ENCODE peak calls at places on chromosome 2, in six cellular contexts. One of them, this sample, is unnamed.

GRCh38 chr2:114231921-114232320 is 210.5 kb upstream of the DPP10 start:
- DNase-seq in ovary: no peak
- DNase-seq in bronchial epithelial cell: no peak
- DNase-seq in kidney epithelial cell: no peak
- DNase-seq in prostate gland: no peak
- DNase-seq in astrocyte: no peak
- DNase-seq in this sample: no peak

GRCh38 chr2:221153226-221153625 is 418.9 kb downstream of the EPHA4 start:
- DNase-seq in ovary: no peak
- DNase-seq in kidney epithelial cell: no peak
- DNase-seq in prostate gland: no peak
- DNase-seq in bronchial epithelial cell: no peak
- DNase-seq in astrocyte: no peak
- DNase-seq in this sample: no peak

GRCh38 chr2:217829420-217829819 is 173.4 kb downstream of the TNS1 start:
- DNase-seq in prostate gland: no peak
- DNase-seq in kidney epithelial cell: no peak
- DNase-seq in astrocyte: no peak
- DNase-seq in ovary: no peak
- DNase-seq in bronchial epithelial cell: no peak
- DNase-seq in this sample: no peak

GRCh38 chr2:176522271-176522670 is 253.0 kb downstream of the MTX2 start:
- DNase-seq in ovary: no peak
- DNase-seq in astrocyte: no peak
- DNase-seq in bronchial epithelial cell: no peak
- DNase-seq in kidney epithelial cell: no peak
- DNase-seq in prostate gland: no peak
- DNase-seq in this sample: no peak

GRCh38 chr2:113175736-113176695 is 2.2 kb downstream of the PSD4 start:
- DNase-seq in astrocyte: no peak
- DNase-seq in ovary: no peak
- DNase-seq in bronchial epithelial cell: no peak
- DNase-seq in prostate gland: no peak
- DNase-seq in kidney epithelial cell: no peak
- DNase-seq in this sample: no peak

GRCh38 chr2:162768646-162769045 is 69.9 kb downstream of the KCNH7 start:
- DNase-seq in astrocyte: no peak
- DNase-seq in bronchial epithelial cell: no peak
- DNase-seq in kidney epithelial cell: no peak
- DNase-seq in ovary: no peak
- DNase-seq in prostate gland: no peak
- DNase-seq in this sample: no peak

GRCh38 chr2:72892506-72893173 is 5.4 kb downstream of the SPR start:
- DNase-seq in astrocyte: peak; percentile 38
- DNase-seq in ovary: peak; percentile 38
- DNase-seq in kidney epithelial cell: no peak
- DNase-seq in bronchial epithelial cell: peak; percentile 59
- DNase-seq in prostate gland: peak; percentile 51
- DNase-seq in this sample: peak; percentile 73

GRCh38 chr2:36981911-36982310 is 15.6 kb upstream of the STRN start:
- DNase-seq in ovary: no peak
- DNase-seq in astrocyte: no peak
- DNase-seq in bronchial epithelial cell: no peak
- DNase-seq in kidney epithelial cell: no peak
- DNase-seq in prostate gland: no peak
- DNase-seq in this sample: no peak

GRCh38 chr2:240340361-240340761 is 95.1 kb upstream of the GPC1 start:
- DNase-seq in bronchial epithelial cell: no peak
- DNase-seq in ovary: no peak
- DNase-seq in astrocyte: no peak
- DNase-seq in prostate gland: no peak
- DNase-seq in kidney epithelial cell: no peak
- DNase-seq in this sample: no peak

GRCh38 chr2:39202639-39203369 is 41.0 kb downstream of the CDKL4 start:
- DNase-seq in ovary: no peak
- DNase-seq in astrocyte: peak; percentile 17
- DNase-seq in prostate gland: no peak
- DNase-seq in bronchial epithelial cell: peak; percentile 8
- DNase-seq in kidney epithelial cell: no peak
- DNase-seq in this sample: no peak

GRCh38 chr2:187138240-187138639 is 289.3 kb upstream of the ZSWIM2 start:
- DNase-seq in astrocyte: peak; percentile 27
- DNase-seq in ovary: no peak
- DNase-seq in kidney epithelial cell: no peak
- DNase-seq in bronchial epithelial cell: peak; percentile 23
- DNase-seq in prostate gland: no peak
- DNase-seq in this sample: peak; percentile 45

GRCh38 chr2:15040429-15041084 is 408.0 kb downstream of the LRATD1 start:
- DNase-seq in bronchial epithelial cell: no peak
- DNase-seq in kidney epithelial cell: no peak
- DNase-seq in astrocyte: no peak
- DNase-seq in ovary: no peak
- DNase-seq in prostate gland: no peak
- DNase-seq in this sample: no peak

GRCh38 chr2:239326831-239327535 is 73.8 kb downstream of the HDAC4 start:
- DNase-seq in ovary: peak; percentile 19
- DNase-seq in bronchial epithelial cell: peak; percentile 43
- DNase-seq in astrocyte: peak; percentile 42
- DNase-seq in prostate gland: no peak
- DNase-seq in kidney epithelial cell: peak; percentile 65
- DNase-seq in this sample: no peak

GRCh38 chr2:239891692-239892091 is 133.4 kb downstream of the NDUFA10 start:
- DNase-seq in astrocyte: no peak
- DNase-seq in ovary: no peak
- DNase-seq in prostate gland: no peak
- DNase-seq in bronchial epithelial cell: no peak
- DNase-seq in kidney epithelial cell: no peak
- DNase-seq in this sample: no peak

GRCh38 chr2:226427538-226428307 is 371.9 kb downstream of the IRS1 start:
- DNase-seq in prostate gland: no peak
- DNase-seq in ovary: no peak
- DNase-seq in kidney epithelial cell: peak; percentile 64
- DNase-seq in bronchial epithelial cell: peak; percentile 96
- DNase-seq in astrocyte: peak; percentile 96
- DNase-seq in this sample: no peak

GRCh38 chr2:128172191-128172590 is 81.2 kb downstream of the UGGT1 start:
- DNase-seq in ovary: no peak
- DNase-seq in kidney epithelial cell: no peak
- DNase-seq in prostate gland: no peak
- DNase-seq in bronchial epithelial cell: no peak
- DNase-seq in astrocyte: no peak
- DNase-seq in this sample: no peak
- TF ChIP-seq CTCF in ovary: no peak
- TF ChIP-seq CTCF in kidney epithelial cell: no peak
- TF ChIP-seq CTCF in prostate gland: peak; percentile 29
- TF ChIP-seq CTCF in bronchial epithelial cell: peak; percentile 29
- TF ChIP-seq CTCF in astrocyte: no peak
- TF ChIP-seq CTCF in this sample: no peak

DNA sequence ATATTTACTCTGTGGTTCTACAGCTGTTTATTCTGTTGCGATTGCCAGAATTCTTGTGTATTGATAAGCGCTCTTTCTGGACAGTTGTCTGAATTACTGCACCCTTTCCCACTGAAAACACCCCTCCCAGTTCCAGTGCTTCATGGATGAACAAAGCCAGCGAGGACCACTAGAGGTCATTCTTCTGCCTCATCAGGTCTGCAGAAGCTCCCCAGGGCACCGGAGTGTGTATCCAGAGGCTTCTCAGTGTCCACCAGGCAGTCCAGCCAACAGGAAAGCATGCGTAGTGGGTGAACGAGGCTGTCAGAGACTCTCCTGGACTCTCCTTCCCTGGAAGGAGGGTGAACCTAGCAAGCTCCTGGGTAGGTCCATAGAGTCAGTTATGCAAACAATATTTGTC is 40.6 kb upstream of the INHBB start:
- DNase-seq in bronchial epithelial cell: no peak
- DNase-seq in ovary: no peak
- DNase-seq in kidney epithelial cell: no peak
- DNase-seq in prostate gland: peak; percentile 57
- DNase-seq in astrocyte: no peak
- DNase-seq in this sample: peak; percentile 43
- TF ChIP-seq CTCF in bronchial epithelial cell: peak; percentile 6
- TF ChIP-seq CTCF in ovary: no peak
- TF ChIP-seq CTCF in kidney epithelial cell: no peak
- TF ChIP-seq CTCF in prostate gland: peak; percentile 30
- TF ChIP-seq CTCF in astrocyte: peak; percentile 17
- TF ChIP-seq CTCF in this sample: no peak

DNA sequence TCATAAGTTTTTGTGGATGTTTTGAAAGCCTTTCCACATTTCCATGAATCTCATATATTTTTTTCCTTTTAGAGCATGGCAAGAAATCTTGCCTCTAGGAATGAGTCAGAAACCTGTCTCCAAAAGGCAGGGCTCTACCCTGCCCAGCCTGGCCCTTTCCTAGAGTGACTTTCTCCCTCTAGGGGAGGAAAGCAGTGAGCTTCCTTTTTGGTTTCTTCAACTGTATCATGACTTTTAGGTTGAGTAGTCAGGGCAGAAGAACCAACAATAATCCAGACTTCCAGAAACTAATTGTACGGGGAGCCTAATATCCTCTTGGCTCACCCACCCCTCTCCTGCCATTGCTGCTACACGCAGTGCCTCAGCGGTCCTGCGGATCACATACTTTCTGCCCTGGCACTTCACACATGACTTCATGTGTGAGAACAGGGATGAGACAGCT is 300.3 kb downstream of the AGPS start:
- DNase-seq in bronchial epithelial cell: peak; percentile 77
- DNase-seq in prostate gland: no peak
- DNase-seq in astrocyte: no peak
- DNase-seq in ovary: no peak
- DNase-seq in kidney epithelial cell: peak; percentile 60
- DNase-seq in this sample: no peak
- TF ChIP-seq CTCF in bronchial epithelial cell: peak; percentile 46
- TF ChIP-seq CTCF in prostate gland: no peak
- TF ChIP-seq CTCF in astrocyte: no peak
- TF ChIP-seq CTCF in ovary: no peak
- TF ChIP-seq CTCF in kidney epithelial cell: peak; percentile 44
- TF ChIP-seq CTCF in this sample: no peak

DNA sequence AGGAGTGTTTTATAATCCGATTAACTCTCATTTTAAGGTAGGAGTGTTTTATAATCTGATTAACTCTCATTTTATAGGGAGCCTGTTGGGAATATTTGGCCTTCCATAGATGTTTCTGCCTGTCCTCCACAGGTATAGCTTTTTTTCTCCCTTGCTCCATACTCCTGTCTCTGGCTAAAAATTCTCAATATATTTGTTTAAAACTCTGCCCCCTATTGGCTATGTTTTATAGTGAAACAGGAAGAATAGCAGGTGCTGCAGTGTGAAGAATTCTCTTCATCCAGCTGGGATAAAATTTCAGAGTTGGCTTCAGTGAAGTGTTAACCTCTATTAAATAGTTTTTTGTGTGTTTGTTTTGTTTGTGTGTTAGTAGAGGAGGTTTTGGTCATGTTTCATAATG is 1046.0 kb upstream of the TMEFF2 start:
- DNase-seq in kidney epithelial cell: no peak
- DNase-seq in astrocyte: no peak
- DNase-seq in bronchial epithelial cell: peak; percentile 8
- DNase-seq in prostate gland: no peak
- DNase-seq in ovary: no peak
- DNase-seq in this sample: no peak
- TF ChIP-seq CTCF in kidney epithelial cell: peak; percentile 36
- TF ChIP-seq CTCF in astrocyte: no peak
- TF ChIP-seq CTCF in bronchial epithelial cell: peak; percentile 24
- TF ChIP-seq CTCF in prostate gland: no peak
- TF ChIP-seq CTCF in ovary: no peak
- TF ChIP-seq CTCF in this sample: peak; percentile 89

GRCh38 chr2:159677654-159678053 is 34.7 kb upstream of the MARCHF7 start:
- DNase-seq in bronchial epithelial cell: peak; percentile 40
- DNase-seq in ovary: no peak
- DNase-seq in astrocyte: no peak
- DNase-seq in kidney epithelial cell: no peak
- DNase-seq in prostate gland: no peak
- DNase-seq in this sample: no peak
- TF ChIP-seq CTCF in bronchial epithelial cell: no peak
- TF ChIP-seq CTCF in ovary: no peak
- TF ChIP-seq CTCF in astrocyte: peak; percentile 14
- TF ChIP-seq CTCF in kidney epithelial cell: no peak
- TF ChIP-seq CTCF in prostate gland: no peak
- TF ChIP-seq CTCF in this sample: no peak

DNA sequence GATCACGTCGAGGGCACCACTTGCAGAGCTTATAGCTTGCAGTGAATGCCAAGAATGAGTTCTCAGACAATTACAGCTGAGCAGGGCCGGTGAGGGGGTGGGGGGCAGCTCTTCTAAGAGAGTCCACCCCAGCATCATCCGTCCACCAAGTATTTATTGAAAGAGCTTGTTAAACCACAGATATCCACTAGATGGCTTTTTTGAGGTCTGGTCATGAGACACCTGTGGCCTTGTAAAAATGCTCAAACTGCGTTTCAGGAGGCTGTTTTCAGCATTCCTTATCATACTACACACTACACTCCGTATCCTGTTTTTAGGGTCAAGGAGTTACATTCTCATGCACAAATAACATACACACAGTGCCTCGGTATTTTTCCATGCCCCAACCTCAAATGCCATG is 51.5 kb downstream of the DNAJC10 start:
- DNase-seq in prostate gland: no peak
- DNase-seq in ovary: no peak
- DNase-seq in astrocyte: peak; percentile 28
- DNase-seq in kidney epithelial cell: no peak
- DNase-seq in bronchial epithelial cell: peak; percentile 26
- DNase-seq in this sample: no peak
- TF ChIP-seq CTCF in prostate gland: no peak
- TF ChIP-seq CTCF in ovary: peak; percentile 28
- TF ChIP-seq CTCF in astrocyte: peak; percentile 39
- TF ChIP-seq CTCF in kidney epithelial cell: peak; percentile 34
- TF ChIP-seq CTCF in bronchial epithelial cell: peak; percentile 47
- TF ChIP-seq CTCF in this sample: peak; percentile 58

GRCh38 chr2:196590286-196590685 is 49.2 kb upstream of the CCDC150 start:
- DNase-seq in prostate gland: no peak
- DNase-seq in bronchial epithelial cell: no peak
- DNase-seq in astrocyte: peak; percentile 39
- DNase-seq in kidney epithelial cell: no peak
- DNase-seq in ovary: no peak
- DNase-seq in this sample: no peak
- TF ChIP-seq CTCF in prostate gland: no peak
- TF ChIP-seq CTCF in bronchial epithelial cell: no peak
- TF ChIP-seq CTCF in astrocyte: no peak
- TF ChIP-seq CTCF in kidney epithelial cell: no peak
- TF ChIP-seq CTCF in ovary: no peak
- TF ChIP-seq CTCF in this sample: no peak